ENCODE peak calls at places on chromosomes 1 and 21, in eight cellular contexts. T is Calu3, U is A673, W is cardiac fibroblast, S is GM13976, V is astrocyte, Z is vagina, H is endothelial cell. M is an unnamed sample.

GRCh38 chr1:99347041-99347684 is 82.9 kb downstream of the PLPPR4 start:
- DNase-seq in S (no peak), Z (no peak), W (no peak), T (no peak), V (no peak), H (no peak), U (no peak), M (no peak)

GRCh38 chr1:167977245-167977644 is 40.4 kb upstream of the MPC2 start:
- DNase-seq in U (no peak), W (no peak), H (no peak), V (no peak), Z (no peak), T (no peak), S (no peak), M (no peak)

GRCh38 chr1:9282436-9282955 is 10.2 kb upstream of the SPSB1 start:
- DNase-seq in V (no peak), S (no peak), U (no peak), H (no peak), T (no peak), Z (no peak), W (no peak), M (no peak)

GRCh38 chr1:187474266-187474665 is 645.5 kb downstream of the PLA2G4A start:
- DNase-seq in S (no peak), W (peak), U (no peak), H (no peak), T (no peak), Z (no peak), V (peak), M (no peak)

GRCh38 chr1:180278791-180279432 is 48.8 kb downstream of the LHX4 start:
- DNase-seq in U (no peak), H (no peak), T (no peak), Z (no peak), S (no peak), W (no peak), V (no peak), M (no peak)

GRCh38 chr1:46575778-46576177 is 24.3 kb upstream of the KNCN start:
- DNase-seq in S (no peak), Z (no peak), V (no peak), T (no peak), U (no peak), H (no peak), W (no peak), M (no peak)

GRCh38 chr1:5644281-5645134 is 347.7 kb downstream of the NPHP4 start:
- DNase-seq in W (no peak), S (peak), Z (peak), T (no peak), H (no peak), V (no peak), U (no peak), M (no peak)

GRCh38 chr1:9080704-9081291 is 11.4 kb upstream of the SLC2A5 start:
- DNase-seq in Z (no peak), S (no peak), T (peak), H (no peak), W (no peak), V (peak), U (no peak), M (no peak)

GRCh38 chr1:119204169-119204568 is 63.7 kb upstream of the WARS2 start:
- DNase-seq in H (no peak), T (no peak), S (no peak), Z (no peak), V (no peak), U (no peak), W (no peak), M (no peak)

GRCh38 chr1:168216171-168216570 is 9.6 kb upstream of the SFT2D2 start:
- DNase-seq in V (no peak), S (no peak), W (no peak), Z (no peak), U (no peak), T (no peak), H (no peak), M (no peak)

GRCh38 chr1:116777831-116778830 is 23.9 kb downstream of the CD2 start:
- DNase-seq in S (no peak), V (peak), H (no peak), W (peak), U (no peak), Z (no peak), T (peak), M (peak)

GRCh38 chr1:230568008-230568407 is 74.3 kb upstream of the COG2 start:
- DNase-seq in W (peak), S (no peak), U (no peak), V (peak), Z (no peak), H (no peak), T (peak), M (no peak)

GRCh38 chr1:19435851-19436465 is 49.4 kb downstream of the CAPZB start:
- DNase-seq in S (no peak), Z (no peak), H (no peak), T (no peak), U (no peak), V (peak), W (peak), M (peak)

GRCh38 chr21:30072496-30072895 is 94.1 kb downstream of the CLDN17 start:
- DNase-seq in Z (no peak), H (peak), S (no peak), U (peak), W (peak), T (peak), V (no peak), M (no peak)

GRCh38 chr1:109631513-109632260 is 12.1 kb downstream of the AMPD2 start:
- DNase-seq in V (no peak), S (no peak), H (no peak), T (no peak), U (no peak), W (no peak), Z (peak), M (no peak)

GRCh38 chr1:175742790-175743459 is 470 bp downstream of the TNR start:
- DNase-seq in S (no peak), U (peak), V (peak), H (peak), W (peak), Z (no peak), T (no peak), M (no peak)

GRCh38 chr1:218917646-218918045 is 256.0 kb upstream of the LYPLAL1 start:
- DNase-seq in H (no peak), S (no peak), U (no peak), Z (no peak), W (no peak), V (no peak), T (no peak), M (no peak)

DNA sequence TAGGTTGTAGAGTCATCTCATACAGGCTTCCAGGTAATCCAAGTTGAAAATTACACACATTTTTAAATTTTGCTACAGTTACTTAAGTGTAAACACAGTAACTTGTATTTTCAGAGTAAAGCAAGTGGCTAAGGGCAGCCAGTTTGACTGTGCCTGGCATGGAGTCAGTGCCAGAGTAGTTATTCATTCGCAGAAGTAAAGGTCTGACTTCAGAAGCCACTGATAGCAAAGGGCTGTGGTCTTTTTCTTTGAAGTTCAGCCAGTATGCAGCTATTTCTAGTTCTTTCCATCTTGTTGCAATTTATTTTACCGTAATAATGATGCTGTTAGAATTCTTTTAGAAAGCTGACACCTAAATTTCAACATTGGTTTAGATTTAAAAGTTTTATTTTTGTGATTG is 9.4 kb downstream of the TMEM50A start:
- DNase-seq in S (no peak), V (no peak), T (no peak), W (no peak), U (no peak), Z (no peak), H (no peak), M (no peak)
- TF ChIP-seq CTCF in S (no peak), V (no peak), T (no peak), W (no peak), U (no peak), Z (no peak), H (no peak), M (no peak)

DNA sequence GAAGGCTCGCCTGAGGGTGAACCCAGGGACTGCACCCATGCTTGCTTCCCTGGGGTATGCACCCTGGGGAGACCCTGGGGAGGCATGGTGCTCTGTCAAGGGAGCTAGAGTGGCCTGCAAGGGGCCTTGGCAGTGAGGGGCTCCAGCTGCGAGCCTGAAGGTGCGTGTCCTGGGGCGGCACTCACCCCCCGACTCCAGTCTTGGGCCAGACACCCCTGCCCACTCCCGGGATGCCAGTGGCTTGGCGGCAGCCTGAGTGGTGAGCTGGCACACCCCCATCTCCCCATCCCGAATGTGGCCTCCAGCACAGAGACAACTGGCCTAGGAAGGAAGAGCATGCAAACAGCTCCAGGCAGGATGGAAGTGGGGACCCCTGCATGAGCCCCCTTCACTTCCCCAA is 2.6 kb downstream of the SUMO3 start:
- DNase-seq in T (no peak), H (no peak), U (no peak), Z (no peak), W (no peak), V (no peak), S (no peak), M (no peak)
- TF ChIP-seq CTCF in T (no peak), H (no peak), U (no peak), Z (no peak), W (no peak), V (no peak), S (no peak), M (no peak)

GRCh38 chr1:178258521-178258920 is 164.6 kb downstream of the RASAL2 start:
- DNase-seq in V (no peak), W (no peak), H (no peak), Z (no peak), T (no peak), U (no peak), S (no peak), M (no peak)
- TF ChIP-seq CTCF in V (no peak), W (no peak), H (no peak), Z (no peak), T (no peak), U (no peak), S (no peak), M (no peak)

GRCh38 chr1:89833183-89834077 is 12.6 kb downstream of the LRRC8D start:
- DNase-seq in Z (no peak), U (no peak), H (no peak), S (no peak), T (no peak), V (no peak), W (no peak), M (no peak)

GRCh38 chr1:89832481-89833127 is 11.8 kb downstream of the LRRC8D start:
- DNase-seq in V (no peak), Z (no peak), S (no peak), W (no peak), T (no peak), H (no peak), U (no peak), M (no peak)

GRCh38 chr1:89831462-89832113 is 10.8 kb downstream of the LRRC8D start:
- DNase-seq in T (no peak), W (no peak), H (no peak), Z (no peak), V (no peak), U (no peak), S (no peak), M (no peak)

GRCh38 chr1:89836252-89836996 is 15.6 kb downstream of the LRRC8D start:
- DNase-seq in T (no peak), U (no peak), V (no peak), Z (no peak), S (no peak), W (no peak), H (no peak), M (no peak)

GRCh38 chr1:89834078-89834704 is 13.4 kb downstream of the LRRC8D start:
- DNase-seq in S (no peak), W (no peak), H (no peak), T (no peak), V (no peak), U (no peak), Z (no peak), M (no peak)
- TF ChIP-seq CTCF in S (no peak), W (no peak), H (no peak), T (no peak), V (no peak), U (no peak), Z (no peak), M (no peak)

DNA sequence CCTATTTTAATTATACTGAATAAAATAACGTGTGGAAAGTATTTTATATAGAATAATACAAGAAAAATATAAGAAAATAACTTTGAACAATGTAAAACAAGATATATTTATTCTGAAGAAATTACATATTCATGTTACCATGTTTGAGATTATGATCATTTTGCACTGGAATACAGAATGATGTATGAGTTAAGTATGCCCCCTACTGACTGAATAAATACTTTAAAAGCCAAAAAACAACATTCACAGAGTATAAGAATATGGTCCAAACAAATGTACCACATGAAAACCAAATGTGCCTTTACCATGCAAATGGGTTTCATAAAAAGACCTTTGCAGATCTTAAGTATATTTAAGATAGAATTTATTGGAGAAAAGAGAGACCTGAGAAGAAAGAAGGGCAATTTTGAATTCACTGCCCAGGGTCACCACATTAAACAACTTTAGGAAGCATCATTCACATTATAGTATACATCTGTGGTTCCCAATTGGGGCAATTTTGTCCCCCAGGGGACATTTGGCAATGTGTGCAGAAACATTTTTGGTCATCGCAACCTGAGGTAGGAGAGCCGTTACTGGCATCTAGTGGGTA is 136.6 kb upstream of the GFI1 start:
- DNase-seq in V (peak), W (peak), S (no peak), Z (no peak), T (no peak), U (peak), H (no peak), M (peak)
- TF ChIP-seq CTCF in V (peak), W (peak), S (no peak), Z (peak), T (no peak), U (peak), H (peak), M (peak)

GRCh38 chr1:152880907-152881306 is 2.8 kb downstream of the SMCP start:
- DNase-seq in S (peak), W (no peak), H (no peak), V (no peak), U (no peak), Z (no peak), T (no peak), M (no peak)

GRCh38 chr1:152876827-152877226 is 1.3 kb upstream of the SMCP start:
- DNase-seq in W (no peak), H (no peak), V (no peak), T (no peak), U (no peak), S (no peak), Z (no peak), M (no peak)

GRCh38 chr1:152879559-152880198 is 1.6 kb downstream of the SMCP start:
- DNase-seq in W (no peak), H (no peak), V (no peak), Z (no peak), T (no peak), S (no peak), U (no peak), M (no peak)

GRCh38 chr1:152880316-152880715 is 2.2 kb downstream of the SMCP start:
- DNase-seq in U (no peak), T (no peak), Z (no peak), H (no peak), S (no peak), W (no peak), V (no peak), M (no peak)

GRCh38 chr1:152878042-152878441 is at the start of gene SMCP:
- DNase-seq in W (no peak), T (no peak), V (no peak), U (peak), S (no peak), H (peak), Z (no peak), M (no peak)
- TF ChIP-seq CTCF in W (no peak), T (peak), V (no peak), U (peak), S (peak), H (peak), Z (no peak), M (peak)

GRCh38 chr21:37645848-37646247 is 270.4 kb downstream of the KCNJ6 start:
- DNase-seq in Z (no peak), U (no peak), H (no peak), W (no peak), V (no peak), T (no peak), S (no peak), M (peak)

GRCh38 chr21:37639756-37640155 is 273.2 kb downstream of the DYRK1A start:
- DNase-seq in V (no peak), S (no peak), U (no peak), T (no peak), H (no peak), Z (no peak), W (no peak), M (no peak)

GRCh38 chr21:37644666-37645065 is 271.6 kb downstream of the KCNJ6 start:
- DNase-seq in V (no peak), S (no peak), Z (no peak), U (no peak), H (peak), W (peak), T (no peak), M (no peak)

GRCh38 chr21:37647781-37648180 is 268.5 kb downstream of the KCNJ6 start:
- DNase-seq in S (no peak), V (no peak), Z (no peak), T (no peak), W (no peak), H (no peak), U (no peak), M (no peak)

GRCh38 chr21:37642493-37642892 is 273.8 kb downstream of the KCNJ6 start:
- DNase-seq in T (peak), U (peak), Z (no peak), H (no peak), V (no peak), W (no peak), S (no peak), M (no peak)
- TF ChIP-seq CTCF in T (no peak), U (peak), Z (no peak), H (no peak), V (no peak), W (no peak), S (peak), M (peak)

DNA sequence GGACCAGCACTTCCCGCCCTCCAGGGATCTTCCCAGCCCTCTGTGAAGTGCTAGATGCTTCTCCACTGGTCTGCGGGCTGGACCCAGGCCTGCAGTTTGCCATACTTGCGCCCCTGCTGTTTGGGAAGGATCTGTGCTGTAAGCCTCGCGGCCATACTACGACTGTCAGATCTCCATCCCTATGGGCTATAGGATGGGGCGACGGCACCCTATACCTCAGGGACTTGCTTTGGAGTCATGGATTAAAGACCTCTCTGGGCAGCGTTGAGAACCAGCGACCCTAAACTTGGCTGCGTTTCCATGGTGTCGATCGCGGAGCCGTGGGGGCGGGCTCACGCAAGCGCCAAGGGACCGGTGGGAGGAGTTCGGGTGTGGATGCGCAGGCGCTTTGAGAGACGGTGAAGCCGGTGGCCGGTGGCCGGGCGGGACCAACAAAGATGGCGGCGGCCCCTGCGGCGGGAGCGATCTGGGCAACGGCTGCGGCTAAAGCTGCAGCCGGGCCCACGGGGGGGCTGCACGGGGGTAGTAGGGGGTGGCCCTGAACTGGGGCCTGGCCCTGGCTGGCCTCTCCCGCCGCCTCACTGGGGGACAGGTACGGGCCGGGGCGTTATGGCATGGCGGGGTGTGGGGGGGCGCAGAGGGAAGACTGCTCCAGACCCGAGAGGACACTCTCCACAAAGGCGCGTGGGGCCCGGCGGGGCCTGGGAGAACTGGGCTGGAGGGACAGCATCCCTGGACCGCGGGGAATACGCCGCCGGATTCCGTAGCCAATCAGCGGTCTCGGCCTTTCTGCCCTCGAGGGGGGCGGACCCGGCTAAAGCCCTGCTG is at the start of gene USP21:
- DNase-seq in W (peak), T (peak), U (peak), H (peak), S (peak), V (peak), Z (no peak), M (peak)
- TF ChIP-seq CTCF in W (peak), T (peak), U (no peak), H (no peak), S (no peak), V (no peak), Z (peak), M (peak)

M was measured in HFFc6.